ENCODE peak calls at places on chromosomes 6 and 20, in five cellular contexts. B, V, Q, A and D are unnamed samples.

GRCh38 chr6:139407718-139408222 is 33.3 kb upstream of the CITED2 start:
- DNase-seq in B (no peak), V (no peak), Q (no peak), A (no peak), D (peak; percentile 26)

GRCh38 chr6:47135772-47136171 is 93.6 kb upstream of the ADGRF1 start:
- DNase-seq in B (no peak), V (no peak), Q (no peak), A (no peak), D (no peak)

GRCh38 chr6:122995930-122996796 is at the start of gene CLVS2:
- DNase-seq in B (no peak), V (no peak), Q (peak; percentile 80), A (no peak), D (no peak)

GRCh38 chr6:85580878-85581267 is 12.8 kb downstream of the SNX14 start:
- DNase-seq in B (no peak), V (no peak), Q (no peak), A (no peak), D (no peak)

GRCh38 chr6:142300758-142301251 is 1.0 kb upstream of the ADGRG6 start:
- DNase-seq in B (peak; percentile 68), V (no peak), Q (no peak), A (no peak), D (no peak)

GRCh38 chr6:165889636-165890403 is 226.8 kb upstream of the PDE10A start:
- DNase-seq in B (no peak), V (no peak), Q (peak; percentile 50), A (no peak), D (peak; percentile 87)

GRCh38 chr6:151999194-151999593 is 191.7 kb downstream of the ESR1 start:
- DNase-seq in B (no peak), V (no peak), Q (no peak), A (no peak), D (no peak)

GRCh38 chr20:24314053-24314452 is 155.4 kb upstream of the SYNDIG1 start:
- DNase-seq in B (no peak), V (no peak), Q (no peak), A (no peak), D (no peak)

GRCh38 chr6:27505209-27506027 is 32.5 kb upstream of the ZNF184 start:
- DNase-seq in B (no peak), V (peak; percentile 33), Q (no peak), A (peak; percentile 58), D (no peak)

GRCh38 chr6:53086302-53086701 is 21.1 kb downstream of the FBXO9 start:
- DNase-seq in B (no peak), V (no peak), Q (no peak), A (no peak), D (no peak)

GRCh38 chr20:6959900-6960312 is 192.4 kb downstream of the BMP2 start:
- DNase-seq in B (no peak), V (no peak), Q (no peak), A (no peak), D (no peak)

GRCh38 chr6:150514806-150515362 is 84.8 kb upstream of the PLEKHG1 start:
- DNase-seq in B (no peak), V (no peak), Q (no peak), A (no peak), D (peak; percentile 82)

GRCh38 chr6:128632131-128632530 is 111.7 kb upstream of the PTPRK start:
- DNase-seq in B (no peak), V (no peak), Q (no peak), A (no peak), D (no peak)

GRCh38 chr6:17621003-17621402 is 20.9 kb downstream of the FAM8A1 start:
- DNase-seq in B (no peak), V (no peak), Q (no peak), A (no peak), D (no peak)

GRCh38 chr6:36963451-36964290 is 9.1 kb downstream of the PI16 start:
- DNase-seq in B (no peak), V (peak; percentile 49), Q (no peak), A (no peak), D (no peak)

GRCh38 chr6:168648730-168649129 is 207.7 kb downstream of the SMOC2 start:
- DNase-seq in B (no peak), V (no peak), Q (no peak), A (no peak), D (no peak)

GRCh38 chr6:135651964-135652755 is 154.6 kb upstream of the AHI1 start:
- DNase-seq in B (no peak), V (no peak), Q (no peak), A (no peak), D (no peak)

GRCh38 chr6:3789018-3789895 is 37.7 kb upstream of the PXDC1 start:
- DNase-seq in B (no peak), V (no peak), Q (no peak), A (no peak), D (no peak)

GRCh38 chr20:4925842-4926530 is 75.3 kb downstream of the SLC23A2 start:
- DNase-seq in B (no peak), V (no peak), Q (no peak), A (no peak), D (no peak)

GRCh38 chr20:46011631-46012482 is 3.1 kb downstream of the MMP9 start:
- DNase-seq in B (peak; percentile 78), V (peak; percentile 28), Q (no peak), A (peak; percentile 70), D (no peak)

GRCh38 chr6:164069352-164070022 is 655.0 kb downstream of the QKI start:
- DNase-seq in B (no peak), V (no peak), Q (peak; percentile 66), A (no peak), D (no peak)

GRCh38 chr20:57659131-57659788 is 39.0 kb upstream of the ZBP1 start:
- DNase-seq in B (peak; percentile 51), V (no peak), Q (peak; percentile 37), A (peak; percentile 30), D (no peak)

GRCh38 chr6:121235386-121235785 is 98.9 kb downstream of the TBC1D32 start:
- DNase-seq in B (no peak), V (no peak), Q (no peak), A (no peak), D (no peak)

GRCh38 chr6:9140181-9140580 is 704.8 kb upstream of the SLC35B3 start:
- DNase-seq in B (peak; percentile 71), V (no peak), Q (no peak), A (no peak), D (no peak)